ENCODE peak calls at places on chromosome 3, in ten cellular contexts. C is HCT116, S is breast epithelium, O is sigmoid colon, B is K562, M is GM23338, A is Panc1, T is endothelial cell of umbilical vein, Y is upper lobe of left lung, N is transverse colon. P is an unnamed sample.
A peak's percentile ranks its signal among the peaks of the same experiment; 100 is the strongest.

GRCh38 chr3:47250309-47251060 is 32.1 kb downstream of the KIF9 start:
- DNase-seq in C (peak; percentile 41), S (no peak), O (no peak), B (peak; percentile 79), M (peak; percentile 86), A (no peak), T (peak; percentile 43), Y (peak; percentile 66), N (peak; percentile 15), P (no peak)

GRCh38 chr3:52073490-52073889 is 17.1 kb upstream of the DUSP7 start:
- DNase-seq in C (no peak), S (no peak), O (no peak), B (no peak), M (no peak), A (no peak), T (no peak), Y (no peak), N (no peak), P (no peak)

GRCh38 chr3:95654567-95655362 is 1159.6 kb upstream of the EPHA6 start:
- DNase-seq in C (no peak), S (no peak), O (no peak), B (no peak), M (no peak), A (no peak), T (no peak), Y (no peak), N (no peak), P (no peak)

GRCh38 chr3:168048414-168049330 is 47.1 kb downstream of the GOLIM4 start:
- DNase-seq in C (no peak), S (no peak), O (no peak), B (no peak), M (peak; percentile 14), A (no peak), T (no peak), Y (no peak), N (no peak), P (no peak)

GRCh38 chr3:56357266-56357665 is 111.0 kb downstream of the ERC2 start:
- DNase-seq in C (no peak), S (no peak), O (no peak), B (no peak), M (peak; percentile 12), A (no peak), T (no peak), Y (no peak), N (no peak), P (no peak)

GRCh38 chr3:16400143-16400935 is 113.2 kb downstream of the RFTN1 start:
- DNase-seq in C (no peak), S (no peak), O (no peak), B (no peak), M (no peak), A (no peak), T (no peak), Y (no peak), N (no peak), P (no peak)

GRCh38 chr3:171428321-171428787 is 31.9 kb downstream of the TNIK start:
- DNase-seq in C (no peak), S (no peak), O (no peak), B (peak; percentile 69), M (peak; percentile 79), A (no peak), T (no peak), Y (no peak), N (no peak), P (no peak)

GRCh38 chr3:18657858-18658820 is 233.0 kb upstream of the SATB1 start:
- DNase-seq in C (no peak), S (no peak), O (no peak), B (no peak), M (no peak), A (no peak), T (no peak), Y (no peak), N (no peak), P (no peak)

GRCh38 chr3:7520059-7520458 is 659.1 kb downstream of the GRM7 start:
- DNase-seq in C (no peak), S (no peak), O (no peak), B (no peak), M (no peak), A (no peak), T (no peak), Y (no peak), N (no peak), P (no peak)

GRCh38 chr3:7518471-7518870 is 657.6 kb downstream of the GRM7 start:
- DNase-seq in C (no peak), S (no peak), O (no peak), B (no peak), M (no peak), A (no peak), T (peak; percentile 59), Y (no peak), N (no peak), P (no peak)

GRCh38 chr3:7517979-7518378 is 657.1 kb downstream of the GRM7 start:
- DNase-seq in C (no peak), S (no peak), O (no peak), B (no peak), M (no peak), A (no peak), T (no peak), Y (no peak), N (no peak), P (no peak)

GRCh38 chr3:7520593-7520992 is 659.7 kb downstream of the GRM7 start:
- DNase-seq in C (no peak), S (no peak), O (no peak), B (no peak), M (no peak), A (no peak), T (no peak), Y (no peak), N (no peak), P (no peak)
- TF ChIP-seq POLR2AphosphoS5 in C (no peak), S (no peak), O (no peak), B (no peak), M (no peak), A (no peak), T (no peak), Y (no peak), N (no peak), P (no peak)

GRCh38 chr3:132343018-132343612 is 25.9 kb downstream of the ACP3 start:
- DNase-seq in C (peak; percentile 50), S (no peak), O (no peak), B (peak; percentile 24), M (peak; percentile 87), A (peak; percentile 43), T (peak; percentile 56), Y (peak; percentile 49), N (peak; percentile 17), P (peak; percentile 34)

GRCh38 chr3:132341746-132342145 is 24.5 kb downstream of the ACP3 start:
- DNase-seq in C (no peak), S (no peak), O (no peak), B (no peak), M (no peak), A (no peak), T (no peak), Y (no peak), N (no peak), P (no peak)

GRCh38 chr3:132344666-132345280 is 27.6 kb downstream of the ACP3 start:
- DNase-seq in C (peak; percentile 27), S (no peak), O (no peak), B (no peak), M (no peak), A (no peak), T (no peak), Y (no peak), N (no peak), P (no peak)

GRCh38 chr3:132342615-132343014 is 25.4 kb downstream of the ACP3 start:
- DNase-seq in C (no peak), S (no peak), O (no peak), B (no peak), M (no peak), A (no peak), T (no peak), Y (no peak), N (no peak), P (no peak)

DNA sequence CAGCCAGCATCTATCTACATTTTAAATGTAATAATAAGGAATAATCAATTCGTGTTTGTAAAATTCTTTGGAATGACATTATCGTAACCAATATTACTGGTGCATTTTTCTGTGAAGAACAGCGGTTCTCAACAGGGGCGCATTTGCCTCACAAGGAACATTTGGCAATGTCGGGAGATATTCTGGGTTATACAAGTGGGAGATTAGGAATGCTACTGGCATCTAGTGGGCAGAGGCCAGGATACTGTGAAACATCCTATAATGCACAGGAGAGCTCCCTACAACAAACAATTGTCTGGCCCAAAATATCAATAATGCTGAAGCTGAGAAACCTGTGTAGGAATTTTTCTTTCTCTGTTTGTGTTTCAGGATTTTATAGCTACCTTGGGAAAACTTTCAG is 25.0 kb downstream of the ACP3 start:
- DNase-seq in C (no peak), S (no peak), O (no peak), B (no peak), M (peak; percentile 40), A (no peak), T (no peak), Y (peak; percentile 29), N (no peak), P (no peak)
- TF ChIP-seq CTCF in C (peak; percentile 39), S (no peak), O (no peak), B (no peak), M (peak; percentile 57), A (no peak), T (no peak), Y (peak; percentile 8), N (no peak), P (no peak)

DNA sequence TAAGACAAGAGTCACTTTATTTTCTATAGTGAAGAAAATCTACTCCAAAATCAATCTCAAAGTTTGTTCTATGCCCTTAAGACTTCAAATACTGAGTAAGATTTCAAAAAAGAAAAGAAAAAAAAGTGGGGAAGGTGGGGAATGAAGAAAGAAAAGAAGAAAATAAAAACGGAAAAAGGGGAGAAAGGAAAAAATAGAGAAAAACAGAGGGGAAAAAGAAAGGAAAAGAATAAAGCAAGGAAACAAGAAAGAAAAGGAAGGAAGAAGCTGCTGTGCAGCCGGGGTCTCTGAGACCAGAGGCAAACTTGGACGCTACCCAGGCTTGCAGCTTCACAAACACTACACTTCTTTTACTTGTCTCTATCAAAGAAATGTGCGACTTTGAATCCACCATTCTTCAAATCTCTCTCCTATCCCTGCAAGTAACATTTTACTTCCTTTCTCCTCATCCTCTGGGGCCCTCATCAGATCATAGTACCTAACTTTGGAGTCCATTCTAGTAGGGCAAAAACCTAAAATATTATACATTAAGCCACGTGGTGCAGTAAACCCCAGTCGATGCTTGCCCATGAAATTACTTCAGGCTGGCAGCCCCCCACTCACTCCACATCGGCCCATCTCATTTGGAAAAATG is 279.8 kb downstream of the FOXP1 start:
- DNase-seq in C (no peak), S (no peak), O (no peak), B (no peak), M (peak; percentile 16), A (no peak), T (peak; percentile 35), Y (no peak), N (peak; percentile 24), P (no peak)
- H3K4me3 ChIP-seq in C (no peak overlapping the region), S (no peak overlapping the region), O (peak overlapping the region; percentile 41), B (no peak overlapping the region), M (peak overlapping the region; percentile 68), A (no peak overlapping the region), T (no peak overlapping the region), Y (no peak overlapping the region), N (peak overlapping the region; percentile 17), P (no peak overlapping the region)

DNA sequence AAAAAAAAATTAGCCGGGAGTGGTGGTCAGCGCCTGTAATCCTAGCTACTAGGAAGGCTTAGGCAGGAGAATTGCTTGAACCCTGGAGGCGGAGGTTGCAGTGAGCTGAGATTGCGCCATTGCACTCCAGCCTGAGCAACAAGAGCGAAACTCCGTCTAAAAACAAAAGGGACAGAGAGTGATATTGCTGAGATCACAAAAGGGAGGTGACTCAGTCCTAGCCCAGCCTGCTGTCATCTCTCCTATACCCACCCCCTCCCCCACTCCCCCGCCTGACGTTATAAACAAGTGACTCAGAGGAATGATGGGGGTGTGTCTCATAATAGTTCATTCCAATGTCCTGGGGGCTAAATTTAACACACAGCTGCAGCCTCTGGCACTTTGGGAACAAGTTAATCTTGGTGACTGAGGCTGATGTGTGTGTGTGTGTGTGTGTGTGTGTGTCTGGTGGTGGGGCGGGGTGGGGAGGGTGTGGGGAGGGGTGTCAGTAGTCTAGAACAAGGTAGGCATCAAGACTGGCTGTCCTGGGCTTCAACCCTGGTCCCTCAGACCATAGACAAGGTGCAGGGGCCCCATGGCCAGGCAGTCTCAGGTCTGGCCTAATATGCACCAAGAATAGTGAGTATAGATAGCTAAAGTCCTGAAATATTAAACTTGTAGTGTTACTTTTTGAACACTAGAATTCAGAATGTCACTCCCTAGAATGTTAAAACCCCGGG is 1.3 kb upstream of the KLHL40 start:
- DNase-seq in C (peak; percentile 61), S (no peak), O (peak; percentile 86), B (peak; percentile 96), M (peak; percentile 29), A (peak; percentile 36), T (peak; percentile 59), Y (peak; percentile 47), N (peak; percentile 68), P (no peak)
- TF ChIP-seq POLR2AphosphoS5 in C (no peak), S (no peak), O (no peak), B (no peak), M (no peak), A (no peak), T (no peak), Y (peak; percentile 15), N (peak; percentile 46), P (no peak)